ENCODE peak calls at places on chromosomes 3 and 15, in seven cellular contexts. R is spleen, B is endothelial cell, F is choroid plexus epithelial cell, S is B cell, Y is GM06990, T is GM12865. W is an unnamed sample.

GRCh38 chr3:135807879-135808278 is 157.6 kb upstream of the PPP2R3A start:
- DNase-seq in R (no peak), B (no peak), F (no peak), S (no peak), Y (no peak), T (no peak), W (no peak)

GRCh38 chr3:14425574-14426304 is 23.3 kb downstream of the SLC6A6 start:
- DNase-seq in R (peak; percentile 92), B (no peak), F (no peak), S (peak; percentile 72), Y (peak; percentile 65), T (peak; percentile 84), W (peak; percentile 64)

GRCh38 chr3:25664066-25664809 is 469 bp downstream of the TOP2B start:
- DNase-seq in R (peak; percentile 95), B (peak; percentile 76), F (peak; percentile 48), S (peak; percentile 70), Y (peak; percentile 84), T (no peak), W (peak; percentile 53)

GRCh38 chr15:34709866-34710265 is 44.9 kb downstream of the GJD2 start:
- DNase-seq in R (no peak), B (no peak), F (peak; percentile 38), S (no peak), Y (no peak), T (no peak), W (no peak)

GRCh38 chr15:93055211-93055763 is 33.7 kb downstream of the RGMA start:
- DNase-seq in R (no peak), B (no peak), F (no peak), S (no peak), Y (no peak), T (no peak), W (no peak)

GRCh38 chr15:85649372-85649771 is 145.4 kb downstream of the KLHL25 start:
- DNase-seq in R (no peak), B (no peak), F (peak; percentile 92), S (no peak), Y (peak; percentile 43), T (no peak), W (peak; percentile 51)

GRCh38 chr3:124694486-124694885 is 35.8 kb upstream of the UMPS start:
- DNase-seq in R (no peak), B (no peak), F (no peak), S (no peak), Y (no peak), T (no peak), W (no peak)

GRCh38 chr3:13420817-13421755 is 964 bp upstream of the NUP210 start:
- DNase-seq in R (peak; percentile 89), B (peak; percentile 12), F (no peak), S (peak; percentile 77), Y (peak; percentile 79), T (peak; percentile 87), W (peak; percentile 70)

GRCh38 chr3:195549931-195550519 is 6.9 kb upstream of the PPP1R2 start:
- DNase-seq in R (peak; percentile 93), B (no peak), F (peak; percentile 71), S (peak; percentile 57), Y (peak; percentile 52), T (peak; percentile 82), W (peak; percentile 61)

GRCh38 chr3:13141183-13141582 is 68.0 kb upstream of the IQSEC1 start:
- DNase-seq in R (peak; percentile 51), B (no peak), F (no peak), S (no peak), Y (no peak), T (no peak), W (no peak)

GRCh38 chr15:101445562-101446526 is 43.7 kb downstream of the PCSK6 start:
- DNase-seq in R (peak; percentile 74), B (no peak), F (peak; percentile 57), S (no peak), Y (no peak), T (no peak), W (no peak)

GRCh38 chr3:120203016-120203415 is 82.0 kb downstream of the GPR156 start:
- DNase-seq in R (no peak), B (no peak), F (peak; percentile 91), S (no peak), Y (no peak), T (no peak), W (no peak)

GRCh38 chr15:77773903-77774302 is 141.2 kb upstream of the LINGO1 start:
- DNase-seq in R (no peak), B (no peak), F (no peak), S (no peak), Y (no peak), T (no peak), W (peak; percentile 29)

GRCh38 chr3:15313461-15313860 is 18.9 kb downstream of the SH3BP5 start:
- DNase-seq in R (no peak), B (no peak), F (no peak), S (no peak), Y (no peak), T (no peak), W (no peak)

GRCh38 chr3:37229740-37230139 is 55.4 kb upstream of the LRRFIP2 start:
- DNase-seq in R (no peak), B (no peak), F (no peak), S (no peak), Y (no peak), T (no peak), W (no peak)

GRCh38 chr3:61892881-61893280 is 331.5 kb downstream of the PTPRG start:
- DNase-seq in R (no peak), B (no peak), F (no peak), S (no peak), Y (no peak), T (no peak), W (no peak)

GRCh38 chr3:13020159-13020558 is 53.1 kb downstream of the IQSEC1 start:
- DNase-seq in R (peak; percentile 70), B (no peak), F (no peak), S (no peak), Y (no peak), T (no peak), W (no peak)

GRCh38 chr3:99895706-99896441 is 78.2 kb downstream of the CMSS1 start:
- DNase-seq in R (no peak), B (no peak), F (peak; percentile 88), S (no peak), Y (no peak), T (no peak), W (no peak)

DNA sequence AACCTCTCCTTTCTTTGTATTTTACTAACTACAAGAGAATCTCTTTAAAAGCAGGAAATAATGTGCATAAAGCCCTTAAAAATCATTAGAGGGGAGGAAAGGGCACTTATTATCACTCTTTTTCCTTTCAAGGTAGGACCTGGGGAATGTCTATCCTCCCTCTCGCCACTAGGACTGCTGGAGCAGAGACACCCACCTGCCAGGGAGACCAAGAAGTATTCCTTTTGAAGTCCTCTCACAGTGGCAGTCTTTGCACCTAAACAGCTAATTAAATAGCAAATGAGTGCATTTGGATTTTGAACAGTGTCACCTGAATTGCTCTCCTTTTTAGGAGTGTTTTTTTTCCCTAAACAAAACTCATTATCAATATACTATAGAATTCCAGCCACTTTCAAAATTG is 874.1 kb downstream of the ZPLD1 start:
- DNase-seq in R (no peak), B (no peak), F (no peak), S (no peak), Y (no peak), T (no peak), W (no peak)
- TF ChIP-seq CTCF in R (no peak), B (peak; percentile 57), F (no peak), S (no peak), Y (peak; percentile 6), T (peak; percentile 4), W (no peak)

GRCh38 chr3:138398791-138399575 is 35.4 kb upstream of the ESYT3 start:
- DNase-seq in R (no peak), B (no peak), F (no peak), S (no peak), Y (no peak), T (no peak), W (no peak)

GRCh38 chr3:138395865-138396751 is 38.3 kb upstream of the ESYT3 start:
- DNase-seq in R (no peak), B (no peak), F (no peak), S (no peak), Y (no peak), T (no peak), W (no peak)

GRCh38 chr3:138396752-138397410 is 37.5 kb upstream of the ESYT3 start:
- DNase-seq in R (no peak), B (no peak), F (no peak), S (no peak), Y (no peak), T (no peak), W (no peak)

GRCh38 chr3:138399766-138400165 is 34.6 kb upstream of the ESYT3 start:
- DNase-seq in R (no peak), B (no peak), F (no peak), S (no peak), Y (no peak), T (no peak), W (no peak)

DNA sequence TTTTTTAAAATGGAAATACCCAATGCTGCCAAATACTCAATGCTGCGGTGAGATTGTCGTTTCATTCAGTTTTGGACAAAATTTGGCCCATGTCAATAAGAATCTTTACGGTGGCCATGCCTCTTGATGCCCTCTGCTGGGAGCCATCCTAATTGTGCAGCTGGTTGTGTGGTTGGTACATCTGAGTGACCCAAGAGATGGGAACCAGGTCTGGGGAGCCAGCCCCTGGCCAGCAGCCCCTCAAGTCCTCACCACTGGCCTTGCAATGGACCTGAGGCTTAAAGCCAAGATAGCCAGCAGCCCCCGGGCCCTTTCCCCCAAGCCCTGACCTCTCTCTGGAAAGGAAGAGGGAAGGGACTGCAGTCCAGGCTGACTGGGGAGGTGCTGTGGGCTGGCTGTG is 36.4 kb upstream of the ESYT3 start:
- DNase-seq in R (no peak), B (no peak), F (no peak), S (no peak), Y (no peak), T (no peak), W (no peak)
- TF ChIP-seq CTCF in R (no peak), B (no peak), F (peak; percentile 33), S (no peak), Y (peak; percentile 24), T (no peak), W (no peak)

GRCh38 chr15:26081758-26082068 is 218.6 kb upstream of the ATP10A start:
- DNase-seq in R (no peak), B (no peak), F (no peak), S (no peak), Y (no peak), T (no peak), W (no peak)

GRCh38 chr15:26070095-26070532 is 207.0 kb upstream of the ATP10A start:
- DNase-seq in R (no peak), B (no peak), F (no peak), S (no peak), Y (no peak), T (no peak), W (no peak)

GRCh38 chr15:26073430-26074333 is 210.6 kb upstream of the ATP10A start:
- DNase-seq in R (no peak), B (no peak), F (no peak), S (no peak), Y (no peak), T (no peak), W (no peak)

DNA sequence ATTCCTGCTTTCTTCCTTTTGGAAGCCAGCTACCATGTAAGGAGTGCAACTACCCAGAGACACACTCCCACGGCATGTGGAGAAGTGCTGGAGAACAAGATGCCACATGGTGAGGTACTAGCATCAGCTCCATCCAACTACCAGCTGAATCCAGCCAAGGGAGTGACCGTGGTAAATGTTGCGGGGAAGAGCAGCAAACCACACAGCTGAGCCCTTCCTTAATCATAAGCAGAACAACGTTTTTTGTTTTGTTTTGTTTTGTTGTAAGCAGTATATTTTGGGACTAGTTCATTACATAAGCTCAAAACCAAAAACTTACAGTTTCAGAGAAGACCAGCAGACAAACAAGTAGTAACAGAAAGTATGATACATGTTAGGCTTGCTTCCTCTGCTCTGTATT is 212.6 kb upstream of the ATP10A start:
- DNase-seq in R (no peak), B (no peak), F (no peak), S (no peak), Y (no peak), T (no peak), W (no peak)
- TF ChIP-seq CTCF in R (no peak), B (no peak), F (no peak), S (no peak), Y (no peak), T (no peak), W (no peak)

GRCh38 chr3:172202797-172203196 is 163.4 kb downstream of the FNDC3B start:
- DNase-seq in R (no peak), B (no peak), F (no peak), S (no peak), Y (no peak), T (no peak), W (no peak)
- TF ChIP-seq CTCF in R (no peak), B (no peak), F (peak; percentile 10), S (no peak), Y (no peak), T (no peak), W (no peak)

W was measured in GM13976.